ENCODE peak calls at places on chromosomes 5 and 9, in seven cellular contexts. B is WTC11, Y is HEK293T, R is H1, H is K562, O is HCT116, F is GM12878. W is an unnamed sample.

GRCh38 chr5:16568875-16569580 is 47.8 kb downstream of the RETREG1 start:
- DNase-seq in F (no peak), O (no peak), Y (no peak), H (no peak), B (no peak), R (no peak), W (no peak)

GRCh38 chr9:122065923-122066629 is 27.0 kb downstream of the TTLL11 start:
- DNase-seq in H (peak; percentile 49), R (no peak), F (no peak), B (no peak), Y (no peak), O (no peak), W (no peak)

GRCh38 chr9:136080716-136081112 is 14.4 kb downstream of the NACC2 start:
- DNase-seq in O (no peak), B (no peak), F (no peak), Y (no peak), R (no peak), H (no peak), W (no peak)

GRCh38 chr5:1897816-1898450 is 15.2 kb upstream of the IRX4 start:
- DNase-seq in F (no peak), O (no peak), B (no peak), H (no peak), R (no peak), Y (no peak), W (no peak)

GRCh38 chr5:43020294-43020711 is 19.8 kb downstream of the ANXA2R start:
- DNase-seq in H (no peak), O (no peak), F (no peak), R (no peak), B (peak; percentile 46), Y (no peak), W (peak; percentile 23)

GRCh38 chr5:34609951-34610431 is 46.1 kb upstream of the RAI14 start:
- DNase-seq in Y (no peak), O (no peak), R (no peak), B (no peak), F (no peak), H (no peak), W (no peak)

GRCh38 chr5:173823721-173824567 is 64.2 kb upstream of the CPEB4 start:
- DNase-seq in B (no peak), Y (no peak), F (no peak), O (no peak), H (no peak), R (no peak), W (peak; percentile 98)

GRCh38 chr5:177366528-177367322 is 9.0 kb downstream of the RGS14 start:
- DNase-seq in B (peak; percentile 99), O (no peak), H (peak; percentile 96), Y (peak; percentile 97), F (no peak), R (peak; percentile 97), W (peak; percentile 75)

GRCh38 chr5:133801955-133802751 is 166.3 kb downstream of the C5orf15 start:
- DNase-seq in H (no peak), B (no peak), O (no peak), F (no peak), Y (no peak), R (no peak), W (no peak)

GRCh38 chr9:112751059-112751795 is 667 bp downstream of the SNX30 start:
- DNase-seq in F (no peak), R (peak; percentile 75), H (peak; percentile 41), B (peak; percentile 65), O (no peak), Y (peak; percentile 55), W (peak; percentile 78)

GRCh38 chr5:177455661-177456590 is 9.3 kb downstream of the PRR7 start:
- DNase-seq in O (peak; percentile 84), F (no peak), H (peak; percentile 87), R (peak; percentile 96), B (peak; percentile 98), Y (peak; percentile 92), W (peak; percentile 77)

GRCh38 chr5:15932066-15932465 is 247.5 kb downstream of the MARCHF11 start:
- DNase-seq in O (no peak), F (no peak), Y (no peak), R (no peak), H (no peak), B (no peak), W (no peak)

GRCh38 chr9:30757723-30758122 is 1626.7 kb upstream of the ACO1 start:
- DNase-seq in Y (no peak), O (no peak), B (no peak), F (no peak), H (no peak), R (no peak), W (no peak)

GRCh38 chr5:90645024-90645610 is 86.5 kb downstream of the ADGRV1 start:
- DNase-seq in Y (no peak), H (peak; percentile 71), F (no peak), O (peak; percentile 56), B (peak; percentile 19), R (no peak), W (peak; percentile 37)

GRCh38 chr9:35341021-35341420 is 148.9 kb upstream of the RUSC2 start:
- DNase-seq in R (no peak), H (no peak), O (no peak), B (no peak), F (no peak), Y (no peak), W (no peak)

GRCh38 chr5:7728076-7728475 is 122.9 kb downstream of the CFAP90 start:
- DNase-seq in Y (no peak), O (no peak), H (no peak), B (no peak), R (no peak), F (no peak), W (no peak)

GRCh38 chr5:78649816-78650561 is 1.4 kb upstream of the LHFPL2 start:
- DNase-seq in R (peak; percentile 69), F (no peak), H (no peak), Y (no peak), B (peak; percentile 50), O (no peak), W (peak; percentile 44)

GRCh38 chr9:2158111-2158610 is 143.0 kb downstream of the SMARCA2 start:
- DNase-seq in Y (peak; percentile 10), O (no peak), R (no peak), H (no peak), F (peak; percentile 39), B (peak; percentile 27), W (no peak)

DNA sequence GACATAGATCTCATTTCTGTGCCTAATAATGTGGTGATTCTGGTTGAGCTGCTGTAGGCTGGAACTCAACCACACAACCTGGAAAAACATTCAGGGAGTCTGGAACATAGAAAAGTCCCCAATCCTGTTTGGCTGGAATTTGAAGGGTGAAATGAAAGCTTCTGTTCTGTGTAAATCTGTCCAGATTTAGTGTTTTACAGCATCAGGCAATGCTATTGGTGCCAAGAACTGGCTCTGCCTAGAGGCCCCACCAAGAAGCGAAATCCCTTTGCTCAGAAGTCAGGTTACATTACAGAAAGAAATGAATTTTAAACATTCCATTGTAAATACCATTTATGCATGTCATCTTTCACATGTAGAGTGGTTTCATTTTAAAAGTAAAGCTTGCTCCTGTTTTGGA is 56.3 kb downstream of the TMEM174 start:
- DNase-seq in Y (no peak), H (no peak), F (no peak), B (no peak), R (no peak), O (no peak), W (no peak)
- TF ChIP-seq SP1 in Y (no peak), H (no peak), F (no peak), B (no peak), R (no peak), O (no peak), W (no peak)

GRCh38 chr9:133073264-133074000 is 11.7 kb downstream of the CEL start:
- DNase-seq in O (no peak), H (no peak), R (no peak), B (no peak), F (no peak), Y (no peak), W (no peak)

GRCh38 chr9:133074111-133074651 is 12.4 kb downstream of the CEL start:
- DNase-seq in H (peak; percentile 21), Y (no peak), B (no peak), O (no peak), F (no peak), R (no peak), W (no peak)

GRCh38 chr9:133075925-133076324 is 14.1 kb downstream of the CEL start:
- DNase-seq in Y (no peak), O (no peak), R (no peak), H (no peak), B (no peak), F (no peak), W (peak; percentile 14)

DNA sequence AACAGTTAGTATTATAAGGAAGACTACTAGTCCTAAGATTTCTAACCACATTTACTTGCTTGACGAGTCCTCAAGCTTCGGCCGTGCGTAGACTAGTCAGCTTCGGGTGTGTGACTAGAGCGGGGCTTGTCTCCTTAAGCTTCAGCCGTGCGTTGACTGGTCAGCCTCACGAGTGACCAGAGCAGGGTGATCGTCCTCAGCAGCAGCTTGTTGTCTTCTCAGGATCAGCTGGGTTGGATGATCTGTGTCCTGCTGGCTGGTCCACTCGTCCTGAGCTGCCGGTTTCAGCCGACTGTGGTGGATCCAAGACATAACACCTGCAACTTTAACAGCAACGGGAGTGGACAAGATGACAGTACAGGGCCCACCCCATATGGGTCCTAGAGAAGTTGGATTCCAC is 16.7 kb downstream of the CEL start:
- DNase-seq in R (no peak), H (no peak), F (no peak), Y (no peak), B (no peak), O (no peak), W (no peak)
- TF ChIP-seq SP1 in R (no peak), H (no peak), F (no peak), Y (no peak), B (no peak), O (no peak), W (no peak)

GRCh38 chr5:172008689-172009141 is 2.3 kb upstream of the FBXW11 start:
- DNase-seq in B (peak; percentile 26), H (peak; percentile 12), Y (no peak), O (no peak), F (no peak), R (peak; percentile 56), W (no peak)
- TF ChIP-seq SP1 in B (no peak), H (no peak), Y (no peak), O (no peak), F (no peak), R (peak; percentile 78), W (no peak)

GRCh38 chr9:93290495-93291434 is 106.8 kb downstream of the WNK2 start:
- DNase-seq in H (no peak), Y (peak; percentile 6), F (no peak), R (peak; percentile 49), O (no peak), B (no peak), W (no peak)

GRCh38 chr9:93294011-93294410 is 110.1 kb downstream of the WNK2 start:
- DNase-seq in F (no peak), H (no peak), R (no peak), B (no peak), Y (peak; percentile 4), O (no peak), W (no peak)

GRCh38 chr9:93291536-93292287 is 107.8 kb downstream of the WNK2 start:
- DNase-seq in O (no peak), H (no peak), Y (no peak), B (no peak), F (no peak), R (no peak), W (no peak)

GRCh38 chr9:93292664-93293328 is 108.9 kb downstream of the WNK2 start:
- DNase-seq in B (no peak), Y (peak; percentile 2), R (no peak), O (no peak), F (no peak), H (no peak), W (no peak)

DNA sequence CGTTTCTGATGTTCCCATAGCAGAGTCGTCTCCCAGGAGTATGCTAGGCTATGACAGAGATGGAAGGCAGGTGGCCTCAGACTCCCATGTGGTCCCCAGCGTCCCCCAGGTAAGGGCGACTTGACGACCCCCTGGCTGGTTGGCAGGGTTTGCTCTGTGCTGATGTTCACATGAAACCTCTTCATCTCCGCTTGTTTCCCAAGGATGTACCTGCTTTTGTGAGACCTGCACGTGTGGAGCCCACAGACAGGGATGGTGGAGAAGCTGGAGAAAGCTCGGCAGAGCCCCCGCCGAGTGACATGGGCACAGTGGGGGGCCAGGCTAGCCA is 108.3 kb downstream of the WNK2 start:
- DNase-seq in R (no peak), H (no peak), O (no peak), B (no peak), Y (peak; percentile 4), F (no peak), W (no peak)
- TF ChIP-seq SP1 in R (no peak), H (no peak), O (no peak), B (no peak), Y (no peak), F (no peak), W (no peak)